ENCODE peak calls at places on chromosome 21, in seven cellular contexts. H is ovary, T is A549, I is sigmoid colon, A is SK-N-SH, V is transverse colon, P is tibial nerve. Q is an unnamed sample.

GRCh38 chr21:31416465-31416864 is 72.4 kb upstream of the TIAM1 start:
- DNase-seq in T (no peak), A (no peak), V (no peak), P (no peak), I (no peak), H (no peak), Q (no peak)

GRCh38 chr21:41894922-41895557 is 15.9 kb upstream of the PRDM15 start:
- DNase-seq in A (no peak), T (no peak), H (no peak), I (peak), V (no peak), P (no peak), Q (no peak)

GRCh38 chr21:26945916-26946315 is 21.0 kb downstream of the ADAMTS5 start:
- DNase-seq in H (peak), A (no peak), T (no peak), P (no peak), V (no peak), I (no peak), Q (peak)

GRCh38 chr21:20463362-20463761 is 534.8 kb upstream of the NCAM2 start:
- DNase-seq in H (no peak), T (no peak), P (no peak), A (no peak), I (no peak), V (no peak), Q (no peak)

GRCh38 chr21:39726133-39726532 is 18.9 kb upstream of the IGSF5 start:
- DNase-seq in T (no peak), I (no peak), V (no peak), P (no peak), A (no peak), H (no peak), Q (no peak)

GRCh38 chr21:41149199-41149598 is 18.8 kb upstream of the BACE2 start:
- DNase-seq in H (no peak), I (no peak), T (no peak), A (no peak), V (no peak), P (no peak), Q (no peak)

GRCh38 chr21:16891821-16892220 is 621.0 kb upstream of the CXADR start:
- DNase-seq in I (no peak), P (no peak), A (no peak), V (no peak), H (no peak), T (peak), Q (no peak)

GRCh38 chr21:41196990-41197389 is 29.0 kb downstream of the BACE2 start:
- DNase-seq in T (peak), P (no peak), V (no peak), I (no peak), H (no peak), A (no peak), Q (no peak)

GRCh38 chr21:33543505-33544129 is 779 bp downstream of the SON start:
- DNase-seq in A (no peak), V (peak), I (peak), H (peak), T (no peak), P (peak), Q (peak)

GRCh38 chr21:41703857-41704501 is 62.9 kb downstream of the RIPK4 start:
- DNase-seq in H (no peak), A (no peak), T (no peak), V (peak), P (no peak), I (no peak), Q (peak)

DNA sequence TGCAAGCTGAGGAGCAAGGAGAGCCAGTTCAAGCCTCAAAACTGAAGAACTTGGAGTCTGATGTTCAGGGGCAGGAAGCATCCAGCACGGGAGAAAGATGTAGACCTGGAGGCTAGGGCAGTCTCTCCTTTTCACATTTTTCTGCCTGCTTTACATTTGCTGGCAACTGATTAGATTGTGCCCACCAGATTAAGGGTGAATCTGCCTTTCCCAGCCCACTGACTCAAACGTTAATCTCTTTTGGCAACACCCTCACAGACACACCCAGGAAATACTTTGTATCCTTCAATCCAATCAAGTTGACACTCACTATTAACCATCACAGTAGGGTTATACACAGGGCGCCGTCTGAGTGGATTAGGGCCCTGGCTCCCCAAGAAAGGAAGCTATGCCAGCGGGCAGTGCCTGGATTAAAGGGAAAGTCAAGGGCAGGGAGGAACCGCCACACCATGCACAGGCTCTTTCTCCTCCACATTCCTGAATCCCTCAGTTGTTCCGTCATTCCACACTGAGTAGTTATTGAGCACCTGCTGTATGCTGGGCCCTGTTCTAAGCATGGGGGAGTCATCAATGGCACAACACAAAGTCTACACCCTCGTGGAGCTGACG is 56.2 kb downstream of the EVA1C start:
- DNase-seq in V (no peak), T (no peak), I (no peak), A (no peak), P (no peak), H (no peak), Q (no peak)
- H3K4me3 ChIP-seq in V (no peak), T (no peak), I (no peak), A (no peak), P (no peak), H (no peak), Q (no peak)

GRCh38 chr21:37198989-37199924 is 67.9 kb downstream of the VPS26C start:
- DNase-seq in I (no peak), T (no peak), P (no peak), A (peak), H (no peak), V (no peak), Q (no peak)
- TF ChIP-seq EP300 in I (no peak), T (no peak), P (no peak), A (no peak), H (no peak), V (no peak), Q (no peak)

DNA sequence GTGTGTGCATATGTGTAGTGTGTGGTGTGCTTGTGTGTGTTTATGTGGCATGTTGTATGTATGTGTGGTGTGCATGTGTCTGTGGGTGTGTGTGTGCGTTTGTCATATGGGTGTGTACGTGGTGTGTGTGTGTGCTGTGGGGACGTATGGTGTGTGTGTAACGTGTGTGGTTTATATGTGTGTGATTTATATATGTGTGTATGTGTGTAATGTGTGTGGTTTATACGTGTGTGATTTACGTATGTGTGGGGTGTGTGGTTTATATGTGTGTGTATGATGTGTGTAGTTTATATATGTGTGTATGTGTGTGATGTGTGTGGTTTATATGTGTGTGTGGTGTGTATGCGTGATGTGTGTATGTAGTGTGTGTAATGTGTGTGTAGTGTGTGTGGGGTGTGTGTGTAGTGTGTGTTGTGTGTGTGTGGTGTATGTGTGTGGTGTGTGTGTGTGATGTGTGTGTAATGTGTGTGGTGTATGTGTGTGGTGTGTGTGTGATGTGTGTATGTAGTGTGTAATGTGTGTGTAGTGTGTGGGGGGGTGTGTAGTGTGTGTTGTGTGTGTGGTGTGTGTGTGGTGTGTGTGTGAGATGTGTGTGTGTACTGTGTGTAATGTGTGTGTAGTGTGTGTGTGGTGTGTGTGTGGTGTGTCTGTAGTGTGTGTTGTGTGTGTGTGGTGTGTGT is 32.3 kb upstream of the ADARB1 start:
- DNase-seq in T (no peak), P (no peak), I (peak), A (no peak), V (no peak), H (no peak), Q (no peak)
- H3K4me3 ChIP-seq in T (no peak), P (no peak), I (no peak), A (no peak), V (no peak), H (no peak), Q (peak)

DNA sequence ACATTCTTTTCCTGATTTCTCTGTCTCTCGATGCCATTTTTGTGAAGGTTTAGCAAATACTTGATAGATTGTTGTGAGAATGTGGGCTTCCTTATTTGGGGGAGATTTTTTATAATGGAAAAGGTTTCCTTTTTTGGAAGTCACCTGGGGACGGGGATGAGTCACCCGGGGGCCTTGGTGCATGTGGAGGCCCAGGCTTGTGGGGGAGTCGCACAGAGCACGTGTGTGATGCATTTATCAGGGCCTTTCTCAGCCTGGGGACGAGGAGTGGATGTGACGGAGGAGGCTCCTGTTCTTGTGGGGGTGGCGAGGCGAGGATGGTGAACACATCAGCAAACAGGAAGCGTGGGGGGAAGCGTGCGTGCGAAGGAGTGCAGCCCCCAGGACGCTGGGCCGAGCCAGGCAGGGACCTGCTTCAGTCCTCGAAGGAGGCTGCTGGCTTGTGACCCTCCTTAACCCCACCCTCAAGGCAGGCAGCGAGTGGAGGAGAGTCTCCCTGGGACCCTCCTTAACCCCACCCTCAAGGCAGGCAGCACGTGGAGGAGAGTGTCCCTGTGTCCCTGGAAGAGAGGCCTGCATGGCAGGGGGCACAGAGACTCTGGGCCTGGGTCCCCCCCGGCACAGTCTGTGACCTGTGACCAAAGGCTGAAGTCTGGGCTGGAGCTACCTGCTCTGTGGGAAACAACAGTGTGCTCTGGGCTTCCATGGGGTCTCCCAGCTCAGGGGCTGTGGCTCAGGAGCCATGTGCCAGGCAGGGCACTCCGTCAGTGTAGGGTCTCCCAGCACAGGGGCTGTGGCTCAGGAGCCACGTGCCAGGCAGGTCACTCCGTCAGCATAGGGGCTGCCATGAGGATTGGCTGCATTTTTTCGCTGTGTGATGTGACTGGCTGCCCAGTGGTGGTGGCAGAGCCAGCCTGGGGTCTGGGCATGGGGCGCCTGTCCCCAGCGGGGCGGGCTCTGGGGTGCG is 57.2 kb downstream of the AGPAT3 start:
- DNase-seq in P (no peak), I (no peak), A (no peak), T (no peak), V (no peak), H (no peak), Q (peak)
- TF ChIP-seq EP300 in P (no peak), I (no peak), A (no peak), T (no peak), V (no peak), H (no peak), Q (no peak)

GRCh38 chr21:38494688-38495087 is 3.6 kb downstream of the ERG start:
- DNase-seq in I (no peak), H (no peak), A (no peak), T (no peak), V (no peak), P (no peak), Q (peak)
- H3K4me3 ChIP-seq in I (no peak), H (peak), A (no peak), T (no peak), V (no peak), P (no peak), Q (peak)

Q was measured in upper lobe of left lung.